ENCODE peak calls at places on chromosomes 1 and 21, in eight cellular contexts. One of them, this sample, is unnamed.

GRCh38 chr1:210597555-210598134 is 268.9 kb downstream of the HHAT start:
- DNase-seq in neural crest cell: no peak
- DNase-seq in tibial nerve: no peak
- DNase-seq in dorsolateral prefrontal cortex: no peak
- DNase-seq in GM13976: no peak
- DNase-seq in cardiac muscle cell: peak
- DNase-seq in osteocyte: no peak
- DNase-seq in RWPE1: peak
- DNase-seq in this sample: no peak

GRCh38 chr1:108527135-108527534 is 32.8 kb upstream of the EEIG2 start:
- DNase-seq in neural crest cell: no peak
- DNase-seq in tibial nerve: no peak
- DNase-seq in dorsolateral prefrontal cortex: no peak
- DNase-seq in GM13976: no peak
- DNase-seq in osteocyte: no peak
- DNase-seq in cardiac muscle cell: no peak
- DNase-seq in RWPE1: no peak
- DNase-seq in this sample: no peak

GRCh38 chr1:200180821-200181220 is 153.3 kb downstream of the NR5A2 start:
- DNase-seq in cardiac muscle cell: peak
- DNase-seq in neural crest cell: no peak
- DNase-seq in GM13976: no peak
- DNase-seq in osteocyte: no peak
- DNase-seq in tibial nerve: no peak
- DNase-seq in dorsolateral prefrontal cortex: peak
- DNase-seq in RWPE1: peak
- DNase-seq in this sample: no peak

GRCh38 chr1:19325958-19326747 is 14.0 kb downstream of the SLC66A1 start:
- DNase-seq in GM13976: no peak
- DNase-seq in osteocyte: no peak
- DNase-seq in neural crest cell: no peak
- DNase-seq in RWPE1: no peak
- DNase-seq in dorsolateral prefrontal cortex: no peak
- DNase-seq in cardiac muscle cell: no peak
- DNase-seq in tibial nerve: no peak
- DNase-seq in this sample: no peak

GRCh38 chr1:162003825-162004205 is 19.9 kb downstream of the OLFML2B start:
- DNase-seq in dorsolateral prefrontal cortex: no peak
- DNase-seq in RWPE1: peak
- DNase-seq in cardiac muscle cell: peak
- DNase-seq in osteocyte: no peak
- DNase-seq in GM13976: no peak
- DNase-seq in neural crest cell: no peak
- DNase-seq in tibial nerve: no peak
- DNase-seq in this sample: no peak

GRCh38 chr1:70353641-70354331 is 736 bp downstream of the ANKRD13C start:
- DNase-seq in cardiac muscle cell: peak
- DNase-seq in dorsolateral prefrontal cortex: no peak
- DNase-seq in neural crest cell: no peak
- DNase-seq in tibial nerve: no peak
- DNase-seq in osteocyte: no peak
- DNase-seq in RWPE1: peak
- DNase-seq in GM13976: peak
- DNase-seq in this sample: peak

GRCh38 chr21:27258222-27258621 is 291.3 kb upstream of the ADAMTS5 start:
- DNase-seq in GM13976: no peak
- DNase-seq in RWPE1: no peak
- DNase-seq in cardiac muscle cell: no peak
- DNase-seq in dorsolateral prefrontal cortex: no peak
- DNase-seq in tibial nerve: no peak
- DNase-seq in osteocyte: no peak
- DNase-seq in neural crest cell: no peak
- DNase-seq in this sample: no peak

GRCh38 chr1:168613689-168614655 is 37.6 kb downstream of the XCL1 start:
- DNase-seq in tibial nerve: no peak
- DNase-seq in cardiac muscle cell: no peak
- DNase-seq in RWPE1: no peak
- DNase-seq in GM13976: no peak
- DNase-seq in neural crest cell: peak
- DNase-seq in osteocyte: no peak
- DNase-seq in dorsolateral prefrontal cortex: peak
- DNase-seq in this sample: no peak

GRCh38 chr1:220462756-220463155 is 65.2 kb upstream of the MARK1 start:
- DNase-seq in dorsolateral prefrontal cortex: no peak
- DNase-seq in GM13976: no peak
- DNase-seq in cardiac muscle cell: no peak
- DNase-seq in RWPE1: no peak
- DNase-seq in tibial nerve: no peak
- DNase-seq in osteocyte: no peak
- DNase-seq in neural crest cell: peak
- DNase-seq in this sample: no peak

DNA sequence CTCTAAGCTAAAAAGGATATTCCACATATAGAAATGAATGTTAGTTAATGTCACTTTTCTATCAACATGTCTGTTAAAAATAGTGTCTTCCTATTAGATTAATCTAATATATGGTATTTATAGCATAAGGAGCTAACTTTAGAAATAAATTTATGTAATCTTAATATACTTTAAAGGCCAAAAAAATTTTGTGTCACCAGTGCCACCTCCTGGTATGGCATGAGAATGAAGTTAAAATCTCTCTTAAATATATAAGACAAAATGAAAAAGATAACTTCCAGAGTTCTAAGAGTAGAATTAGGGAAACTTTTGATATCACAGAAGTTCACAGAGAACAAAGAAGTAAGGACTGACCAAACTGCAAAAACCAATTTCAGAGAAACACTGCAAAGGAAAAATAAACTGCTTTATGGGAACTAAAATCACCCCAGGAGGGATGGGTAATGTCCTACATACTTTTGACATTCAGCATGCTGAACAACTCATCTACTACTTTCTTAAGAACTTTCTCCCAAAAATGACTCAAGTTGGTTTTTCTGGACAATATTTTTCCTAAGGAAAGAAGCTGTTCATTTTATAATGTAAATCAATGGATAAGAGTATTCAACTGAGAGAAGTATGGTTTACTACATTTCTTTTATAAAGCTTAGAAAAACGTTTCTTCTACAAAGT is 82.8 kb downstream of the TRIM33 start:
- DNase-seq in GM13976: no peak
- DNase-seq in cardiac muscle cell: peak
- DNase-seq in dorsolateral prefrontal cortex: no peak
- DNase-seq in RWPE1: no peak
- DNase-seq in osteocyte: no peak
- DNase-seq in tibial nerve: no peak
- DNase-seq in neural crest cell: no peak
- DNase-seq in this sample: no peak
- TF ChIP-seq CTCF in GM13976: no peak
- TF ChIP-seq CTCF in cardiac muscle cell: peak
- TF ChIP-seq CTCF in dorsolateral prefrontal cortex: peak
- TF ChIP-seq CTCF in RWPE1: peak
- TF ChIP-seq CTCF in osteocyte: peak
- TF ChIP-seq CTCF in tibial nerve: peak
- TF ChIP-seq CTCF in neural crest cell: peak
- TF ChIP-seq CTCF in this sample: no peak

GRCh38 chr1:171142081-171142450 is 43.0 kb upstream of the FMO2 start:
- DNase-seq in cardiac muscle cell: peak
- DNase-seq in GM13976: no peak
- DNase-seq in RWPE1: no peak
- DNase-seq in tibial nerve: peak
- DNase-seq in dorsolateral prefrontal cortex: no peak
- DNase-seq in neural crest cell: no peak
- DNase-seq in osteocyte: no peak
- DNase-seq in this sample: no peak

GRCh38 chr1:171142451-171143121 is 42.5 kb upstream of the FMO2 start:
- DNase-seq in neural crest cell: no peak
- DNase-seq in tibial nerve: no peak
- DNase-seq in RWPE1: no peak
- DNase-seq in dorsolateral prefrontal cortex: no peak
- DNase-seq in osteocyte: no peak
- DNase-seq in GM13976: no peak
- DNase-seq in cardiac muscle cell: peak
- DNase-seq in this sample: no peak

GRCh38 chr1:171139890-171140289 is 45.2 kb upstream of the FMO2 start:
- DNase-seq in neural crest cell: no peak
- DNase-seq in GM13976: no peak
- DNase-seq in RWPE1: no peak
- DNase-seq in osteocyte: no peak
- DNase-seq in cardiac muscle cell: no peak
- DNase-seq in tibial nerve: no peak
- DNase-seq in dorsolateral prefrontal cortex: no peak
- DNase-seq in this sample: no peak

GRCh38 chr1:171140466-171140865 is 44.6 kb upstream of the FMO2 start:
- DNase-seq in neural crest cell: no peak
- DNase-seq in osteocyte: no peak
- DNase-seq in GM13976: no peak
- DNase-seq in tibial nerve: peak
- DNase-seq in RWPE1: no peak
- DNase-seq in dorsolateral prefrontal cortex: no peak
- DNase-seq in cardiac muscle cell: peak
- DNase-seq in this sample: no peak

GRCh38 chr1:171141336-171142051 is 43.6 kb upstream of the FMO2 start:
- DNase-seq in dorsolateral prefrontal cortex: no peak
- DNase-seq in osteocyte: peak
- DNase-seq in RWPE1: no peak
- DNase-seq in cardiac muscle cell: peak
- DNase-seq in GM13976: no peak
- DNase-seq in neural crest cell: no peak
- DNase-seq in tibial nerve: peak
- DNase-seq in this sample: no peak
- TF ChIP-seq CTCF in dorsolateral prefrontal cortex: no peak
- TF ChIP-seq CTCF in osteocyte: peak
- TF ChIP-seq CTCF in RWPE1: no peak
- TF ChIP-seq CTCF in cardiac muscle cell: peak
- TF ChIP-seq CTCF in GM13976: no peak
- TF ChIP-seq CTCF in neural crest cell: no peak
- TF ChIP-seq CTCF in tibial nerve: no peak
- TF ChIP-seq CTCF in this sample: no peak

DNA sequence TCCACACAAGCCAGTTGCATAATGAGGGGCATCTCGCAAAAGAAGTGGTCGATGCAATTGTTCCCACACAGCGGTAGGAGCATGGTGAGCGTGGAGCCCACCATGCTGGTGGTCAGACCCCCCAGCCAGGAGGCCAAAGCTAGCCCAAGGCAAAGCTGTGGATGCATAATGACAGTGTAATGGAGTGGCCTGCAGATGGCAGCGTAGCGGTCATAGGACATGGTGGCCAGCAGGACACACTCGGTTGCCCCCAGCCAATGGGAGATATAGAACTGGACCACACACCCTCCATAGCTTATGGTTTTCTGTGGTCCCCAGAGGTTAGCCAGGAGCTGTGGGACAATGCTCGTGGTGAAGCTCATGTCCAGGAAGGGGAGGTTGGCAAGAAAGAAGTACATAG is 4.3 kb downstream of the OR2C3 start:
- DNase-seq in RWPE1: no peak
- DNase-seq in tibial nerve: no peak
- DNase-seq in dorsolateral prefrontal cortex: no peak
- DNase-seq in neural crest cell: no peak
- DNase-seq in osteocyte: no peak
- DNase-seq in GM13976: no peak
- DNase-seq in cardiac muscle cell: no peak
- DNase-seq in this sample: no peak
- TF ChIP-seq CTCF in RWPE1: no peak
- TF ChIP-seq CTCF in tibial nerve: no peak
- TF ChIP-seq CTCF in dorsolateral prefrontal cortex: no peak
- TF ChIP-seq CTCF in neural crest cell: no peak
- TF ChIP-seq CTCF in osteocyte: no peak
- TF ChIP-seq CTCF in GM13976: no peak
- TF ChIP-seq CTCF in cardiac muscle cell: no peak
- TF ChIP-seq CTCF in this sample: no peak

GRCh38 chr1:198908995-198909394 is 270.2 kb downstream of the PTPRC start:
- DNase-seq in osteocyte: no peak
- DNase-seq in cardiac muscle cell: no peak
- DNase-seq in tibial nerve: no peak
- DNase-seq in neural crest cell: no peak
- DNase-seq in GM13976: no peak
- DNase-seq in dorsolateral prefrontal cortex: no peak
- DNase-seq in RWPE1: no peak
- DNase-seq in this sample: no peak

GRCh38 chr1:198904356-198904755 is 265.5 kb downstream of the PTPRC start:
- DNase-seq in GM13976: no peak
- DNase-seq in dorsolateral prefrontal cortex: no peak
- DNase-seq in RWPE1: peak
- DNase-seq in tibial nerve: no peak
- DNase-seq in cardiac muscle cell: peak
- DNase-seq in neural crest cell: no peak
- DNase-seq in osteocyte: no peak
- DNase-seq in this sample: no peak

GRCh38 chr1:198906739-198907422 is 268.0 kb downstream of the PTPRC start:
- DNase-seq in cardiac muscle cell: no peak
- DNase-seq in osteocyte: no peak
- DNase-seq in dorsolateral prefrontal cortex: no peak
- DNase-seq in GM13976: no peak
- DNase-seq in tibial nerve: no peak
- DNase-seq in neural crest cell: no peak
- DNase-seq in RWPE1: no peak
- DNase-seq in this sample: no peak

GRCh38 chr1:198909973-198910372 is 271.1 kb downstream of the PTPRC start:
- DNase-seq in GM13976: no peak
- DNase-seq in osteocyte: no peak
- DNase-seq in RWPE1: no peak
- DNase-seq in dorsolateral prefrontal cortex: no peak
- DNase-seq in neural crest cell: no peak
- DNase-seq in tibial nerve: no peak
- DNase-seq in cardiac muscle cell: peak
- DNase-seq in this sample: no peak

DNA sequence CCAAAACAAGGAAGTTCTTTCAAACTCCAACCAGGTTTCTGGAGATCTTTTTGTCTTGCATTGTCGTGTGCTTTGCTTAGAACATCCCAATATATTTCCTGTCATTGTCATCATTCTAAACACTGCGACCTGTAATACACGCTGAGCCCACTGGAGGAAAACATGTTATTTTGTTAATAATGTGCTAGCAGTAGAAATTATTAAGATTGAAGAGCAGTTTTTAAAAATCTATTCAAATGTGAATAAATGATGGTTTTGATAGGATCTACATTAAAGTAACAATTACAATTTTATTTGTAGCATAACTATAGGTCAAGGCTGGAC is 268.5 kb downstream of the PTPRC start:
- DNase-seq in GM13976: no peak
- DNase-seq in RWPE1: no peak
- DNase-seq in cardiac muscle cell: no peak
- DNase-seq in tibial nerve: no peak
- DNase-seq in neural crest cell: no peak
- DNase-seq in osteocyte: no peak
- DNase-seq in dorsolateral prefrontal cortex: no peak
- DNase-seq in this sample: no peak
- TF ChIP-seq CTCF in GM13976: no peak
- TF ChIP-seq CTCF in RWPE1: no peak
- TF ChIP-seq CTCF in cardiac muscle cell: no peak
- TF ChIP-seq CTCF in tibial nerve: no peak
- TF ChIP-seq CTCF in neural crest cell: no peak
- TF ChIP-seq CTCF in osteocyte: no peak
- TF ChIP-seq CTCF in dorsolateral prefrontal cortex: no peak
- TF ChIP-seq CTCF in this sample: no peak